ENCODE peak calls at places on chromosomes 16 and 17, in four cellular contexts. P is astrocyte of the cerebellum, D is activated T-helper 1 cell treated with Interleukin-2 at 50 U/mL for 16 hours, Z is colonic mucosa. Q is an unnamed sample.

GRCh38 chr16:71311553-71312158 is 22.5 kb upstream of the CMTR2 start:
- DNase-seq in P (no peak), D (no peak), Z (no peak), Q (no peak)

GRCh38 chr17:81927145-81927652 is 336 bp downstream of the MAFG start:
- DNase-seq in P (no peak), D (no peak), Z (no peak), Q (no peak)

GRCh38 chr17:67056746-67057490 is 12.6 kb downstream of the CACNG1 start:
- DNase-seq in P (no peak), D (no peak), Z (no peak), Q (no peak)

GRCh38 chr17:8753976-8754440 is 4.3 kb downstream of the SPDYE4 start:
- DNase-seq in P (no peak), D (no peak), Z (no peak), Q (no peak)

GRCh38 chr17:74633261-74633783 is 9.8 kb upstream of the CD300E start:
- DNase-seq in P (no peak), D (no peak), Z (no peak), Q (no peak)

GRCh38 chr16:4015275-4015990 is 100.8 kb downstream of the ADCY9 start:
- DNase-seq in P (no peak), D (no peak), Z (peak), Q (no peak)

GRCh38 chr17:7837375-7838290 is 3.6 kb downstream of the KDM6B start:
- DNase-seq in P (no peak), D (no peak), Z (no peak), Q (no peak)

GRCh38 chr16:30377050-30377811 is 2.6 kb downstream of the MYL11 start:
- DNase-seq in P (no peak), D (no peak), Z (no peak), Q (no peak)

GRCh38 chr16:67862623-67863583 is 9.9 kb upstream of the EDC4 start:
- DNase-seq in P (no peak), D (no peak), Z (no peak), Q (no peak)

GRCh38 chr16:53043986-53044571 is 8.6 kb downstream of the CHD9NB start:
- DNase-seq in P (no peak), D (no peak), Z (peak), Q (no peak)

GRCh38 chr16:57091200-57091989 is 988 bp upstream of the CPNE2 start:
- DNase-seq in P (no peak), D (no peak), Z (peak), Q (peak)

GRCh38 chr16:57391708-57392107 is 12.9 kb upstream of the CCL17 start:
- DNase-seq in P (no peak), D (no peak), Z (no peak), Q (no peak)

GRCh38 chr17:57366177-57366557 is 109.8 kb downstream of the MSI2 start:
- DNase-seq in P (no peak), D (no peak), Z (no peak), Q (no peak)

GRCh38 chr17:8496081-8496480 is 60.4 kb downstream of the NDEL1 start:
- DNase-seq in P (no peak), D (no peak), Z (no peak), Q (no peak)

GRCh38 chr17:27811961-27812360 is 11.6 kb upstream of the NOS2 start:
- DNase-seq in P (no peak), D (no peak), Z (peak), Q (no peak)

GRCh38 chr17:2247005-2247404 is 56.6 kb downstream of the SMG6 start:
- DNase-seq in P (no peak), D (no peak), Z (no peak), Q (no peak)

GRCh38 chr16:54135361-54136275 is 151.0 kb downstream of the IRX3 start:
- DNase-seq in P (peak), D (no peak), Z (no peak), Q (peak)

GRCh38 chr16:72996291-72997062 is 51.5 kb downstream of the ZFHX3 start:
- DNase-seq in P (no peak), D (no peak), Z (peak), Q (no peak)

GRCh38 chr17:46013502-46014165 is 14.6 kb downstream of the STH start:
- DNase-seq in P (no peak), D (no peak), Z (no peak), Q (no peak)

GRCh38 chr17:48335858-48336500 is 94.0 kb downstream of the SKAP1 start:
- DNase-seq in P (peak), D (no peak), Z (no peak), Q (no peak)

GRCh38 chr16:354971-355441 is 2.5 kb upstream of the AXIN1 start:
- DNase-seq in P (no peak), D (no peak), Z (no peak), Q (no peak)

GRCh38 chr16:84175351-84176081 is 11.3 kb downstream of the TAF1C start:
- DNase-seq in P (no peak), D (no peak), Z (peak), Q (no peak)

GRCh38 chr16:14641206-14641605 is 8.5 kb downstream of the BFAR start:
- DNase-seq in P (no peak), D (no peak), Z (no peak), Q (no peak)

GRCh38 chr17:72465191-72466024 is 344.6 kb downstream of the SOX9 start:
- DNase-seq in P (no peak), D (no peak), Z (peak), Q (peak)

GRCh38 chr16:66580605-66581209 is 1.4 kb downstream of the CMTM2 start:
- DNase-seq in P (peak), D (no peak), Z (no peak), Q (peak)

GRCh38 chr16:50482271-50482670 is 65.9 kb upstream of the NKD1 start:
- DNase-seq in P (no peak), D (no peak), Z (no peak), Q (no peak)

Q was measured in kidney epithelial cell.